ENCODE peak calls at places on chromosomes 16 and 17, in five cellular contexts. Q is cardiac muscle cell; H is T follicular helper cell; S is tibial nerve; Y is stimulated activated naive B cell treated with anti-CD40 and anti-IgM and Interleukin-4, amounts not matched to agents 10 μg/mL and 1 μg/mL and 100 μg/mL, for 72 hours. X is an unnamed sample.

GRCh38 chr16:55824473-55824872 is 8.4 kb downstream of the CES1 start:
- DNase-seq in Q (no peak), S (no peak), Y (no peak), H (no peak), X (no peak)

GRCh38 chr17:62017496-62017895 is 47.6 kb downstream of the MED13 start:
- DNase-seq in H (no peak), Y (no peak), Q (no peak), S (no peak), X (no peak)

GRCh38 chr16:10988164-10988803 is 43.9 kb downstream of the CLEC16A start:
- DNase-seq in H (no peak), Q (no peak), Y (peak), S (no peak), X (no peak)

GRCh38 chr16:11088432-11088794 is 144.0 kb downstream of the CLEC16A start:
- DNase-seq in S (no peak), H (no peak), Q (no peak), Y (no peak), X (no peak)

GRCh38 chr17:78361227-78361683 is 1.4 kb upstream of the SOCS3 start:
- DNase-seq in Y (no peak), Q (no peak), H (no peak), S (no peak), X (no peak)

GRCh38 chr16:4709481-4709880 is 16.1 kb downstream of the NUDT16L1 start:
- DNase-seq in Q (no peak), Y (no peak), S (no peak), H (no peak), X (no peak)

GRCh38 chr16:70713342-70713741 is 27.5 kb upstream of the MTSS2 start:
- DNase-seq in Y (no peak), Q (no peak), H (no peak), S (no peak), X (no peak)

GRCh38 chr17:1686086-1686485 is 1.4 kb upstream of the PRPF8 start:
- DNase-seq in H (no peak), Q (no peak), Y (no peak), S (no peak), X (no peak)

GRCh38 chr17:83014297-83014696 is 65.1 kb upstream of the METRNL start:
- DNase-seq in Y (no peak), Q (no peak), S (no peak), H (no peak), X (no peak)

GRCh38 chr17:41920580-41920955 is 1.8 kb upstream of the ACLY start:
- DNase-seq in Y (no peak), S (no peak), H (no peak), Q (no peak), X (no peak)

GRCh38 chr16:48538746-48539484 is 71.1 kb downstream of the N4BP1 start:
- DNase-seq in S (no peak), H (no peak), Q (peak), Y (no peak), X (no peak)

GRCh38 chr16:4316732-4317461 is 1.0 kb downstream of the GLIS2 start:
- DNase-seq in S (no peak), Y (no peak), Q (no peak), H (no peak), X (no peak)

GRCh38 chr17:67606471-67606870 is 111.3 kb upstream of the NOL11 start:
- DNase-seq in S (peak), Q (no peak), Y (no peak), H (no peak), X (peak)

GRCh38 chr17:76056882-76057281 is 15.4 kb downstream of the SRP68 start:
- DNase-seq in H (no peak), Q (no peak), S (no peak), Y (no peak), X (no peak)

GRCh38 chr16:56609463-56609921 is 1.1 kb downstream of the MT2A start:
- DNase-seq in H (peak), S (peak), Q (no peak), Y (peak), X (no peak)

GRCh38 chr16:30985401-30986128 is 558 bp downstream of the HSD3B7 start:
- DNase-seq in S (no peak), Y (no peak), H (no peak), Q (peak), X (peak)

GRCh38 chr16:70659953-70660671 is 13.8 kb downstream of the IL34 start:
- DNase-seq in S (no peak), H (no peak), Q (no peak), Y (no peak), X (no peak)

GRCh38 chr16:87790278-87791023 is 24.7 kb upstream of the KLHDC4 start:
- DNase-seq in Q (no peak), Y (no peak), H (no peak), S (no peak), X (no peak)

GRCh38 chr17:39808409-39808997 is 55.6 kb downstream of the IKZF3 start:
- DNase-seq in Q (no peak), Y (no peak), S (no peak), H (no peak), X (no peak)

GRCh38 chr16:81821422-81822128 is 42.5 kb downstream of the PLCG2 start:
- DNase-seq in S (no peak), Q (no peak), Y (peak), H (no peak), X (no peak)

X was measured in uterus.